ENCODE peak calls at places on chromosomes 3 and 15, in four cellular contexts. N is NCI-H2081, M is GM23248, G is fibroblast of pulmonary artery. Y is an unnamed sample.
A peak's percentile ranks its signal among the peaks of the same experiment; 100 is the strongest.

GRCh38 chr3:155890671-155891190 is 20.3 kb downstream of the GMPS start:
- DNase-seq in N (peak; percentile 10), M (peak; percentile 61), G (peak; percentile 77), Y (peak; percentile 30)

GRCh38 chr3:107220538-107220937 is 156.7 kb upstream of the CCDC54 start:
- DNase-seq in N (no peak), M (no peak), G (peak; percentile 59), Y (no peak)

GRCh38 chr3:144286235-144286910 is 314.8 kb downstream of the DIPK2A start:
- DNase-seq in N (no peak), M (no peak), G (no peak), Y (no peak)

GRCh38 chr15:100786901-100787566 is 92.6 kb upstream of the ALDH1A3 start:
- DNase-seq in N (no peak), M (no peak), G (no peak), Y (no peak)

GRCh38 chr3:56787258-56787777 is 14.4 kb downstream of the ARHGEF3 start:
- DNase-seq in N (no peak), M (no peak), G (no peak), Y (no peak)

GRCh38 chr3:194497799-194498575 is 11.2 kb upstream of the ATP13A3 start:
- DNase-seq in N (no peak), M (peak; percentile 70), G (no peak), Y (no peak)

GRCh38 chr3:57951106-57951882 is 56.9 kb upstream of the FLNB start:
- DNase-seq in N (no peak), M (peak; percentile 90), G (peak; percentile 87), Y (peak; percentile 75)

GRCh38 chr3:16897254-16897926 is 12.6 kb downstream of the PLCL2 start:
- DNase-seq in N (peak; percentile 16), M (no peak), G (no peak), Y (no peak)

GRCh38 chr3:101703169-101703568 is 16.7 kb upstream of the RPL24 start:
- DNase-seq in N (no peak), M (no peak), G (no peak), Y (peak; percentile 75)

GRCh38 chr3:183253364-183253960 is 409 bp downstream of the B3GNT5 start:
- DNase-seq in N (peak; percentile 76), M (peak; percentile 74), G (peak; percentile 77), Y (peak; percentile 55)

GRCh38 chr3:72538070-72538745 is 310.0 kb downstream of the SHQ1 start:
- DNase-seq in N (no peak), M (no peak), G (no peak), Y (no peak)

GRCh38 chr15:68578960-68579935 is at the start of gene CORO2B:
- DNase-seq in N (peak; percentile 58), M (peak; percentile 65), G (peak; percentile 50), Y (peak; percentile 21)

GRCh38 chr15:39051931-39052705 is 487.5 kb upstream of the RASGRP1 start:
- DNase-seq in N (no peak), M (no peak), G (no peak), Y (no peak)

GRCh38 chr15:39327005-39327725 is 253.7 kb upstream of the THBS1 start:
- DNase-seq in N (no peak), M (no peak), G (no peak), Y (no peak)

GRCh38 chr15:92714071-92714456 is 58.5 kb upstream of the FAM174B start:
- DNase-seq in N (peak; percentile 26), M (peak; percentile 66), G (peak; percentile 31), Y (no peak)

GRCh38 chr15:63088532-63089245 is 33.0 kb upstream of the LACTB start:
- DNase-seq in N (no peak), M (no peak), G (no peak), Y (no peak)

GRCh38 chr15:38226867-38227266 is 25.8 kb upstream of the SPRED1 start:
- DNase-seq in N (no peak), M (peak; percentile 73), G (peak; percentile 90), Y (peak; percentile 95)

GRCh38 chr3:94063497-94064119 is 747 bp downstream of the NSUN3 start:
- DNase-seq in N (no peak), M (peak; percentile 43), G (no peak), Y (peak; percentile 25)